ENCODE peak calls at places on chromosomes 13 and 19, in seven cellular contexts. One of them, this sample, is unnamed.

GRCh38 chr19:8451885-8452284 is 7.1 kb downstream of the HNRNPM start:
- DNase-seq in neural crest cell: no peak
- DNase-seq in GM23338: no peak
- DNase-seq in mammary epithelial cell: peak; percentile 88
- DNase-seq in thoracic aorta: no peak
- DNase-seq in coronary artery: no peak
- DNase-seq in A549: peak; percentile 30
- DNase-seq in this sample: no peak

GRCh38 chr13:31046711-31047279 is 114.3 kb downstream of the TEX26 start:
- DNase-seq in coronary artery: no peak
- DNase-seq in neural crest cell: no peak
- DNase-seq in thoracic aorta: no peak
- DNase-seq in GM23338: no peak
- DNase-seq in A549: no peak
- DNase-seq in mammary epithelial cell: no peak
- DNase-seq in this sample: no peak

GRCh38 chr13:27634791-27635190 is 13.1 kb downstream of the POLR1D start:
- DNase-seq in mammary epithelial cell: peak; percentile 55
- DNase-seq in GM23338: no peak
- DNase-seq in A549: no peak
- DNase-seq in neural crest cell: no peak
- DNase-seq in thoracic aorta: no peak
- DNase-seq in coronary artery: no peak
- DNase-seq in this sample: no peak

GRCh38 chr19:54364775-54365257 is at the start of gene LAIR1:
- DNase-seq in mammary epithelial cell: no peak
- DNase-seq in thoracic aorta: no peak
- DNase-seq in GM23338: no peak
- DNase-seq in A549: no peak
- DNase-seq in neural crest cell: no peak
- DNase-seq in coronary artery: no peak
- DNase-seq in this sample: no peak

GRCh38 chr13:93963266-93964131 is 516.0 kb downstream of the DCT start:
- DNase-seq in A549: peak; percentile 46
- DNase-seq in GM23338: no peak
- DNase-seq in coronary artery: no peak
- DNase-seq in mammary epithelial cell: no peak
- DNase-seq in neural crest cell: no peak
- DNase-seq in thoracic aorta: no peak
- DNase-seq in this sample: no peak

GRCh38 chr13:79901336-79901735 is 420.4 kb downstream of the NDFIP2 start:
- DNase-seq in coronary artery: no peak
- DNase-seq in thoracic aorta: no peak
- DNase-seq in GM23338: peak; percentile 29
- DNase-seq in mammary epithelial cell: peak; percentile 5
- DNase-seq in A549: no peak
- DNase-seq in neural crest cell: no peak
- DNase-seq in this sample: no peak

GRCh38 chr13:80989241-80989640 is 648.3 kb upstream of the SPRY2 start:
- DNase-seq in coronary artery: no peak
- DNase-seq in thoracic aorta: no peak
- DNase-seq in A549: no peak
- DNase-seq in neural crest cell: no peak
- DNase-seq in GM23338: no peak
- DNase-seq in mammary epithelial cell: no peak
- DNase-seq in this sample: no peak

GRCh38 chr13:23963947-23964346 is 66.6 kb upstream of the C1QTNF9B start:
- DNase-seq in coronary artery: no peak
- DNase-seq in thoracic aorta: no peak
- DNase-seq in neural crest cell: no peak
- DNase-seq in GM23338: no peak
- DNase-seq in mammary epithelial cell: no peak
- DNase-seq in A549: no peak
- DNase-seq in this sample: no peak

GRCh38 chr19:51020988-51021651 is 1.6 kb upstream of the KLK10 start:
- DNase-seq in mammary epithelial cell: peak; percentile 76
- DNase-seq in neural crest cell: no peak
- DNase-seq in A549: peak; percentile 70
- DNase-seq in coronary artery: no peak
- DNase-seq in GM23338: peak; percentile 79
- DNase-seq in thoracic aorta: no peak
- DNase-seq in this sample: no peak
- TF ChIP-seq CTCF in mammary epithelial cell: peak; percentile 71
- TF ChIP-seq CTCF in neural crest cell: peak; percentile 76
- TF ChIP-seq CTCF in A549: peak; percentile 95
- TF ChIP-seq CTCF in coronary artery: no peak
- TF ChIP-seq CTCF in GM23338: peak; percentile 73
- TF ChIP-seq CTCF in thoracic aorta: no peak
- TF ChIP-seq CTCF in this sample: peak; percentile 73

GRCh38 chr19:21698215-21698614 is 69.2 kb downstream of the ZNF100 start:
- DNase-seq in GM23338: peak; percentile 74
- DNase-seq in A549: no peak
- DNase-seq in coronary artery: no peak
- DNase-seq in thoracic aorta: no peak
- DNase-seq in neural crest cell: no peak
- DNase-seq in mammary epithelial cell: peak; percentile 18
- DNase-seq in this sample: no peak
- TF ChIP-seq CTCF in GM23338: peak; percentile 65
- TF ChIP-seq CTCF in A549: no peak
- TF ChIP-seq CTCF in coronary artery: peak; percentile 39
- TF ChIP-seq CTCF in thoracic aorta: peak; percentile 54
- TF ChIP-seq CTCF in neural crest cell: peak; percentile 68
- TF ChIP-seq CTCF in mammary epithelial cell: peak; percentile 58
- TF ChIP-seq CTCF in this sample: peak; percentile 63

GRCh38 chr19:19157808-19158207 is 12.3 kb downstream of the MEF2B start:
- DNase-seq in coronary artery: no peak
- DNase-seq in GM23338: no peak
- DNase-seq in neural crest cell: no peak
- DNase-seq in thoracic aorta: no peak
- DNase-seq in mammary epithelial cell: no peak
- DNase-seq in A549: no peak
- DNase-seq in this sample: no peak
- TF ChIP-seq CTCF in coronary artery: no peak
- TF ChIP-seq CTCF in GM23338: no peak
- TF ChIP-seq CTCF in neural crest cell: no peak
- TF ChIP-seq CTCF in thoracic aorta: no peak
- TF ChIP-seq CTCF in mammary epithelial cell: no peak
- TF ChIP-seq CTCF in A549: no peak
- TF ChIP-seq CTCF in this sample: no peak

DNA sequence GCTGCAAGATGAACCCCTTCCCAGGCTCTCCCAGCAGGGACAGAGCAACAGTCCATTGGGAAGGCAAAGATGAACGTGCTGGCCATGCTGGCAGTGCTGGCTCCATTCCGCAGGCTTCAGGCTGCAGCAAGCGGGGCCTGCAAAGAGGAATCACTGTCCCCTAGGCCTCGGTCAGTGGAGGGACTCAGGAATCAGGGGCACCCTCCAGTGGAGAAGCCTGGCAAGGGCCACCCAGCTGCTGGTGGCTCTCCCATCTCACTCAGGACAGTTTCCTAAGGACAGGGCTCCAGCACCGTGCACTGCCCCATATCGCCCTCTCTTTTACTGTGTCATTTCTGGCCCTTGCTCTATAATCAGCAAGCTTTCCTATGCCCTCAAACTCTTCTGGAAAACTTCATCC is 498.6 kb downstream of the EFNB2 start:
- DNase-seq in mammary epithelial cell: no peak
- DNase-seq in GM23338: peak; percentile 39
- DNase-seq in neural crest cell: no peak
- DNase-seq in A549: peak; percentile 12
- DNase-seq in coronary artery: no peak
- DNase-seq in thoracic aorta: no peak
- DNase-seq in this sample: no peak
- TF ChIP-seq CTCF in mammary epithelial cell: peak; percentile 21
- TF ChIP-seq CTCF in GM23338: peak; percentile 54
- TF ChIP-seq CTCF in neural crest cell: no peak
- TF ChIP-seq CTCF in A549: no peak
- TF ChIP-seq CTCF in coronary artery: no peak
- TF ChIP-seq CTCF in thoracic aorta: no peak
- TF ChIP-seq CTCF in this sample: no peak

This sample was measured in progenitor cell of endocrine pancreas.